ENCODE peak calls at places on chromosome 10, in eight cellular contexts. One of them, this sample, is unnamed.

GRCh38 chr10:29529146-29529545 is 105.6 kb downstream of the SVIL start:
- DNase-seq in A549: no peak
- DNase-seq in lower lobe of right lung: no peak
- DNase-seq in sigmoid colon: no peak
- DNase-seq in esophagus squamous epithelium: no peak
- DNase-seq in foreskin fibroblast: no peak
- DNase-seq in pancreas: no peak
- DNase-seq in ovary: no peak
- DNase-seq in this sample: no peak

GRCh38 chr10:132386419-132386831 is 10.6 kb upstream of the PWWP2B start:
- DNase-seq in A549: no peak
- DNase-seq in lower lobe of right lung: peak; percentile 40
- DNase-seq in sigmoid colon: peak; percentile 66
- DNase-seq in esophagus squamous epithelium: no peak
- DNase-seq in foreskin fibroblast: no peak
- DNase-seq in pancreas: no peak
- DNase-seq in ovary: no peak
- DNase-seq in this sample: no peak

GRCh38 chr10:71548494-71548846 is 151.8 kb downstream of the CDH23 start:
- DNase-seq in A549: peak; percentile 39
- DNase-seq in lower lobe of right lung: no peak
- DNase-seq in sigmoid colon: no peak
- DNase-seq in esophagus squamous epithelium: no peak
- DNase-seq in foreskin fibroblast: no peak
- DNase-seq in pancreas: no peak
- DNase-seq in ovary: no peak
- DNase-seq in this sample: peak; percentile 22

GRCh38 chr10:46265981-46266505 is 20.8 kb upstream of the ANTXRL start:
- DNase-seq in A549: no peak
- DNase-seq in lower lobe of right lung: no peak
- DNase-seq in sigmoid colon: no peak
- DNase-seq in esophagus squamous epithelium: no peak
- DNase-seq in foreskin fibroblast: no peak
- DNase-seq in pancreas: no peak
- DNase-seq in ovary: no peak
- DNase-seq in this sample: no peak

GRCh38 chr10:72248477-72249151 is 25.1 kb upstream of the DDIT4 start:
- DNase-seq in A549: no peak
- DNase-seq in lower lobe of right lung: peak; percentile 87
- DNase-seq in sigmoid colon: peak; percentile 95
- DNase-seq in esophagus squamous epithelium: peak; percentile 88
- DNase-seq in foreskin fibroblast: peak; percentile 57
- DNase-seq in pancreas: peak; percentile 72
- DNase-seq in ovary: peak; percentile 87
- DNase-seq in this sample: peak; percentile 85

GRCh38 chr10:70175516-70175915 is 5.2 kb upstream of the SAR1A start:
- DNase-seq in A549: no peak
- DNase-seq in lower lobe of right lung: no peak
- DNase-seq in sigmoid colon: no peak
- DNase-seq in esophagus squamous epithelium: no peak
- DNase-seq in foreskin fibroblast: no peak
- DNase-seq in pancreas: no peak
- DNase-seq in ovary: no peak
- DNase-seq in this sample: no peak

GRCh38 chr10:65570143-65571010 is 1355.5 kb upstream of the LRRTM3 start:
- DNase-seq in A549: peak; percentile 12
- DNase-seq in lower lobe of right lung: peak; percentile 53
- DNase-seq in sigmoid colon: no peak
- DNase-seq in esophagus squamous epithelium: no peak
- DNase-seq in foreskin fibroblast: no peak
- DNase-seq in pancreas: peak; percentile 41
- DNase-seq in ovary: peak; percentile 26
- DNase-seq in this sample: peak; percentile 47

GRCh38 chr10:91742189-91742588 is 56.0 kb upstream of the TNKS2 start:
- DNase-seq in A549: no peak
- DNase-seq in lower lobe of right lung: no peak
- DNase-seq in sigmoid colon: no peak
- DNase-seq in esophagus squamous epithelium: no peak
- DNase-seq in foreskin fibroblast: no peak
- DNase-seq in pancreas: no peak
- DNase-seq in ovary: no peak
- DNase-seq in this sample: no peak

GRCh38 chr10:91987397-91988037 is 63.9 kb downstream of the BTAF1 start:
- DNase-seq in A549: no peak
- DNase-seq in lower lobe of right lung: no peak
- DNase-seq in sigmoid colon: no peak
- DNase-seq in esophagus squamous epithelium: no peak
- DNase-seq in foreskin fibroblast: no peak
- DNase-seq in pancreas: no peak
- DNase-seq in ovary: no peak
- DNase-seq in this sample: no peak

GRCh38 chr10:71205468-71205867 is 6.9 kb upstream of the UNC5B start:
- DNase-seq in A549: no peak
- DNase-seq in lower lobe of right lung: no peak
- DNase-seq in sigmoid colon: no peak
- DNase-seq in esophagus squamous epithelium: no peak
- DNase-seq in foreskin fibroblast: no peak
- DNase-seq in pancreas: no peak
- DNase-seq in ovary: no peak
- DNase-seq in this sample: peak; percentile 15

GRCh38 chr10:92502296-92502695 is 71.6 kb downstream of the IDE start:
- DNase-seq in A549: no peak
- DNase-seq in lower lobe of right lung: no peak
- DNase-seq in sigmoid colon: no peak
- DNase-seq in esophagus squamous epithelium: no peak
- DNase-seq in foreskin fibroblast: peak; percentile 7
- DNase-seq in pancreas: no peak
- DNase-seq in ovary: no peak
- DNase-seq in this sample: no peak

GRCh38 chr10:73517166-73517888 is 21.5 kb upstream of the PPP3CB start:
- DNase-seq in A549: no peak
- DNase-seq in lower lobe of right lung: no peak
- DNase-seq in sigmoid colon: no peak
- DNase-seq in esophagus squamous epithelium: no peak
- DNase-seq in foreskin fibroblast: no peak
- DNase-seq in pancreas: no peak
- DNase-seq in ovary: no peak
- DNase-seq in this sample: no peak

GRCh38 chr10:93995182-93995581 is 1.5 kb downstream of the PLCE1 start:
- DNase-seq in A549: no peak
- DNase-seq in lower lobe of right lung: no peak
- DNase-seq in sigmoid colon: no peak
- DNase-seq in esophagus squamous epithelium: no peak
- DNase-seq in foreskin fibroblast: no peak
- DNase-seq in pancreas: no peak
- DNase-seq in ovary: no peak
- DNase-seq in this sample: no peak

GRCh38 chr10:22801759-22802158 is 87.4 kb upstream of the PIP4K2A start:
- DNase-seq in A549: no peak
- DNase-seq in lower lobe of right lung: no peak
- DNase-seq in sigmoid colon: no peak
- DNase-seq in esophagus squamous epithelium: no peak
- DNase-seq in foreskin fibroblast: no peak
- DNase-seq in pancreas: no peak
- DNase-seq in ovary: no peak
- DNase-seq in this sample: no peak

GRCh38 chr10:88386878-88387773 is 196.0 kb downstream of the RNLS start:
- DNase-seq in A549: peak; percentile 33
- DNase-seq in lower lobe of right lung: no peak
- DNase-seq in sigmoid colon: peak; percentile 61
- DNase-seq in esophagus squamous epithelium: no peak
- DNase-seq in foreskin fibroblast: peak; percentile 21
- DNase-seq in pancreas: peak; percentile 41
- DNase-seq in ovary: peak; percentile 16
- DNase-seq in this sample: peak; percentile 85

GRCh38 chr10:120782336-120782735 is 68.8 kb upstream of the WDR11 start:
- DNase-seq in A549: no peak
- DNase-seq in lower lobe of right lung: no peak
- DNase-seq in sigmoid colon: no peak
- DNase-seq in esophagus squamous epithelium: no peak
- DNase-seq in foreskin fibroblast: no peak
- DNase-seq in pancreas: no peak
- DNase-seq in ovary: no peak
- DNase-seq in this sample: no peak

GRCh38 chr10:113449151-113449695 is 103.6 kb upstream of the HABP2 start:
- DNase-seq in A549: no peak
- DNase-seq in lower lobe of right lung: no peak
- DNase-seq in sigmoid colon: no peak
- DNase-seq in esophagus squamous epithelium: no peak
- DNase-seq in foreskin fibroblast: no peak
- DNase-seq in pancreas: no peak
- DNase-seq in ovary: no peak
- DNase-seq in this sample: no peak

GRCh38 chr10:50604049-50604640 is 19.6 kb downstream of the SGMS1 start:
- DNase-seq in A549: no peak
- DNase-seq in lower lobe of right lung: no peak
- DNase-seq in sigmoid colon: no peak
- DNase-seq in esophagus squamous epithelium: no peak
- DNase-seq in foreskin fibroblast: no peak
- DNase-seq in pancreas: no peak
- DNase-seq in ovary: no peak
- DNase-seq in this sample: no peak

GRCh38 chr10:14328881-14329280 is 1.8 kb downstream of the FRMD4A start:
- DNase-seq in A549: no peak
- DNase-seq in lower lobe of right lung: no peak
- DNase-seq in sigmoid colon: no peak
- DNase-seq in esophagus squamous epithelium: no peak
- DNase-seq in foreskin fibroblast: no peak
- DNase-seq in pancreas: no peak
- DNase-seq in ovary: no peak
- DNase-seq in this sample: no peak
- H3K4me3 ChIP-seq in A549: no peak overlapping the region
- H3K4me3 ChIP-seq in lower lobe of right lung: no peak overlapping the region
- H3K4me3 ChIP-seq in sigmoid colon: no peak overlapping the region
- H3K4me3 ChIP-seq in esophagus squamous epithelium: no peak overlapping the region
- H3K4me3 ChIP-seq in foreskin fibroblast: no peak overlapping the region
- H3K4me3 ChIP-seq in pancreas: no peak overlapping the region
- H3K4me3 ChIP-seq in ovary: no peak overlapping the region
- H3K4me3 ChIP-seq in this sample: no peak overlapping the region

DNA sequence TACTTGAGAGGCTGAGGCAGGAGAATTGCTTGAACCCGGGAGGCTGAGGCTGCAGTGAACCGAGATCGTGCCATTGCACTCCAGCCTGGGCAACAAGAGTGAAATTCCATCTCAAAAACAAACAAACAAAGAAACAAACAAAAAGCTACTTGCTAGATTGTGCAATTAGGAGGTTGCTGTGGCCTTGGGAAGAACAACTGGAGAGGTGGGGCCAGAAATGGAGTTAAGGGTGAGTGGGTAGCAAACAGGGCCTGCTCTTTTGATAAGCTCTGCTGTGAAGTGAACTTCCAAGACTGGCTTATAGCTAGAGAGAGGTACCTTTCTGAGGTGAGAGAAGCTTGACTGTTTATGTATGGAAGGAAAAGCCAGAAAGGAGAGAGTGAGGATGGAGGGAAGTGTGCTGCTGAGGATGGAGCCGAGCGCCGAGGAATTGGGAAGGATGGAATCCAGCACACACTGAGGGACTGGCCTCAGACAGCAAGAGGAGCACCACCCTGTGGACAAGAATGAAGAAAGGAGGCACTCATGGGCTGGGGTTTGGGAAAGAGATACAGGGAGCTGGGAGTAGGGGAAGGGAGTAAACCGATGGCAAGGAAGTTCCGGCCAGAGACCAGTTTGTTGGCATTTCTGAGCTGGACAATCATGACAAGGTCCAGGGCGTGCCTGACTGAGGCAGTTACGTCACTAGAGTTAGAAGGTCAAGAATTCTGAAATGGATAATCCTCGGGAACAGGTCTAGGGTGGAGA is 7.0 kb upstream of the RPEL1 start:
- DNase-seq in A549: peak; percentile 59
- DNase-seq in lower lobe of right lung: peak; percentile 52
- DNase-seq in sigmoid colon: no peak
- DNase-seq in esophagus squamous epithelium: no peak
- DNase-seq in foreskin fibroblast: peak; percentile 36
- DNase-seq in pancreas: no peak
- DNase-seq in ovary: peak; percentile 10
- DNase-seq in this sample: no peak
- TF ChIP-seq CTCF in A549: peak; percentile 63
- TF ChIP-seq CTCF in lower lobe of right lung: no peak
- TF ChIP-seq CTCF in sigmoid colon: no peak
- TF ChIP-seq CTCF in esophagus squamous epithelium: no peak
- TF ChIP-seq CTCF in foreskin fibroblast: peak; percentile 65
- TF ChIP-seq CTCF in pancreas: no peak
- TF ChIP-seq CTCF in ovary: no peak
- TF ChIP-seq CTCF in this sample: no peak

GRCh38 chr10:17444062-17444714 is 10.2 kb downstream of the ST8SIA6 start:
- DNase-seq in A549: no peak
- DNase-seq in lower lobe of right lung: no peak
- DNase-seq in sigmoid colon: no peak
- DNase-seq in esophagus squamous epithelium: no peak
- DNase-seq in foreskin fibroblast: no peak
- DNase-seq in pancreas: no peak
- DNase-seq in ovary: no peak
- DNase-seq in this sample: no peak

GRCh38 chr10:17439552-17439951 is 14.8 kb downstream of the ST8SIA6 start:
- DNase-seq in A549: no peak
- DNase-seq in lower lobe of right lung: no peak
- DNase-seq in sigmoid colon: no peak
- DNase-seq in esophagus squamous epithelium: no peak
- DNase-seq in foreskin fibroblast: no peak
- DNase-seq in pancreas: no peak
- DNase-seq in ovary: no peak
- DNase-seq in this sample: no peak

GRCh38 chr10:17435898-17436297 is 18.5 kb downstream of the ST8SIA6 start:
- DNase-seq in A549: no peak
- DNase-seq in lower lobe of right lung: no peak
- DNase-seq in sigmoid colon: no peak
- DNase-seq in esophagus squamous epithelium: no peak
- DNase-seq in foreskin fibroblast: no peak
- DNase-seq in pancreas: no peak
- DNase-seq in ovary: no peak
- DNase-seq in this sample: no peak

GRCh38 chr10:17435187-17435586 is 19.2 kb downstream of the ST8SIA6 start:
- DNase-seq in A549: no peak
- DNase-seq in lower lobe of right lung: no peak
- DNase-seq in sigmoid colon: no peak
- DNase-seq in esophagus squamous epithelium: no peak
- DNase-seq in foreskin fibroblast: no peak
- DNase-seq in pancreas: no peak
- DNase-seq in ovary: no peak
- DNase-seq in this sample: no peak

DNA sequence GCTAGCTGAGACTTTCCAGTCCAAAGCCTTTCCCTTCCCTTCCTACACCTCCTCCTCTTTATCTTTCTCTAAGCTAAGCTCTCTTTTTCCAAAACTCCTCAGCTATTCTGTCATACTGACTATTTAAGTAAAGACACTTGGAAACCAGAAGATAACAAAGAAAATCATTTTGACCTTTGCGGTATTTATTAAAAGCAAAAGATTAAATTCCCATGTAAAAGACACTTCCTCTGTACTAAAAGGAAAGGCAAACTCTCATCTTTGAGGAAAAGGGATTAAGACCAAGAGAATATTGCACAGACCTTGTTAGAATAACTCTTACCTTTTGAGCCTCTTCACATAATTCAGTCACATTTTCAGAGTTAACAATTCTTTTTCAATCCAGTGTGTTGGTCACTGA is 15.8 kb downstream of the ST8SIA6 start:
- DNase-seq in A549: no peak
- DNase-seq in lower lobe of right lung: no peak
- DNase-seq in sigmoid colon: no peak
- DNase-seq in esophagus squamous epithelium: no peak
- DNase-seq in foreskin fibroblast: no peak
- DNase-seq in pancreas: no peak
- DNase-seq in ovary: no peak
- DNase-seq in this sample: no peak
- H3K4me3 ChIP-seq in A549: no peak overlapping the region
- H3K4me3 ChIP-seq in lower lobe of right lung: no peak overlapping the region
- H3K4me3 ChIP-seq in sigmoid colon: no peak overlapping the region
- H3K4me3 ChIP-seq in esophagus squamous epithelium: no peak overlapping the region
- H3K4me3 ChIP-seq in foreskin fibroblast: no peak overlapping the region
- H3K4me3 ChIP-seq in pancreas: no peak overlapping the region
- H3K4me3 ChIP-seq in ovary: no peak overlapping the region
- H3K4me3 ChIP-seq in this sample: no peak overlapping the region

GRCh38 chr10:119045561-119045960 is 16.0 kb downstream of the NANOS1 start:
- DNase-seq in A549: no peak
- DNase-seq in lower lobe of right lung: no peak
- DNase-seq in sigmoid colon: no peak
- DNase-seq in esophagus squamous epithelium: no peak
- DNase-seq in foreskin fibroblast: no peak
- DNase-seq in pancreas: no peak
- DNase-seq in ovary: no peak
- DNase-seq in this sample: no peak
- TF ChIP-seq CTCF in A549: no peak
- TF ChIP-seq CTCF in lower lobe of right lung: no peak
- TF ChIP-seq CTCF in sigmoid colon: no peak
- TF ChIP-seq CTCF in esophagus squamous epithelium: no peak
- TF ChIP-seq CTCF in foreskin fibroblast: no peak
- TF ChIP-seq CTCF in pancreas: no peak
- TF ChIP-seq CTCF in ovary: no peak
- TF ChIP-seq CTCF in this sample: no peak